ENCODE peak calls at places on chromosomes 3 and 15, in four cellular contexts. V, U, F and P are unnamed samples.

GRCh38 chr3:159821737-159822136 is 166.9 kb upstream of the IL12A start:
- DNase-seq in V (no peak), U (no peak), F (no peak), P (no peak)

GRCh38 chr3:125622381-125622788 is 27.1 kb upstream of the OSBPL11 start:
- DNase-seq in V (no peak), U (no peak), F (no peak), P (no peak)

GRCh38 chr3:29064085-29064484 is 216.8 kb upstream of the RBMS3 start:
- DNase-seq in V (no peak), U (no peak), F (no peak), P (no peak)

GRCh38 chr15:89556413-89557262 is 18.6 kb upstream of the TICRR start:
- DNase-seq in V (peak; percentile 72), U (peak; percentile 62), F (peak; percentile 57), P (peak; percentile 63)

GRCh38 chr3:109356442-109357155 is 19.3 kb upstream of the DPPA4 start:
- DNase-seq in V (no peak), U (no peak), F (no peak), P (no peak)

GRCh38 chr3:140467104-140467577 is 210.7 kb upstream of the TRIM42 start:
- DNase-seq in V (peak; percentile 37), U (peak; percentile 25), F (no peak), P (no peak)

GRCh38 chr3:66395635-66396034 is 105.2 kb downstream of the LRIG1 start:
- DNase-seq in V (no peak), U (no peak), F (no peak), P (no peak)

GRCh38 chr3:197490098-197490497 is 65.7 kb downstream of the BDH1 start:
- DNase-seq in V (peak; percentile 56), U (peak; percentile 38), F (no peak), P (no peak)

GRCh38 chr15:96234109-96234892 is 96.2 kb upstream of the NR2F2 start:
- DNase-seq in V (no peak), U (no peak), F (peak; percentile 19), P (no peak)

GRCh38 chr15:89912145-89912673 is 543 bp downstream of the ARPIN start:
- DNase-seq in V (peak; percentile 58), U (no peak), F (no peak), P (peak; percentile 42)

DNA sequence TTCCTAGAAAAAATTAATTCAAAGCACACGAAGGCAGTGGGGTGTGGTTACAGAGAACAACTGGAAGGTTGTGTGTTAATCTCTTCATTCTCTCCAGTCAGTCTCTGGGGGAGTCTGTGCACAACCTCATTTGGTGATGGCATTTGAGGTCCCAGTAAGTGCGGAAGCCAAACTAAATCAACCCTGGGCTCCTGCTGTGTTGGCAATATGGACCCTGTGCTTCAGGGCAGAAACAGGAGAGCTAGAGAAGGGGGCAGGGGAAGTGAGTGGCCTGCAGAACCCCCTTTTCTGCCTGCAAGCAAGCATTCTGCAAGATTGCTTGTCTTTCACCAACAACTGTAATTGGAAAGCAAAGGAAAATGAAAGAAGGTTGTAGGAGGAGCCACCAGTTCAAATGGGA is 195.9 kb upstream of the ST8SIA2 start:
- DNase-seq in V (no peak), U (no peak), F (no peak), P (no peak)
- TF ChIP-seq USF2 in V (no peak), U (no peak), F (no peak), P (no peak)

GRCh38 chr3:53888229-53888628 is 3.4 kb downstream of the SELENOK start:
- DNase-seq in V (no peak), U (no peak), F (no peak), P (no peak)

GRCh38 chr3:53885239-53885638 is 3.3 kb upstream of the ACTR8 start:
- DNase-seq in V (no peak), U (no peak), F (no peak), P (no peak)

GRCh38 chr3:53891500-53892334 is at the start of gene SELENOK:
- DNase-seq in V (peak; percentile 77), U (peak; percentile 98), F (peak; percentile 91), P (peak; percentile 97)

GRCh38 chr3:53887446-53887845 is 4.2 kb downstream of the SELENOK start:
- DNase-seq in V (no peak), U (no peak), F (no peak), P (no peak)

DNA sequence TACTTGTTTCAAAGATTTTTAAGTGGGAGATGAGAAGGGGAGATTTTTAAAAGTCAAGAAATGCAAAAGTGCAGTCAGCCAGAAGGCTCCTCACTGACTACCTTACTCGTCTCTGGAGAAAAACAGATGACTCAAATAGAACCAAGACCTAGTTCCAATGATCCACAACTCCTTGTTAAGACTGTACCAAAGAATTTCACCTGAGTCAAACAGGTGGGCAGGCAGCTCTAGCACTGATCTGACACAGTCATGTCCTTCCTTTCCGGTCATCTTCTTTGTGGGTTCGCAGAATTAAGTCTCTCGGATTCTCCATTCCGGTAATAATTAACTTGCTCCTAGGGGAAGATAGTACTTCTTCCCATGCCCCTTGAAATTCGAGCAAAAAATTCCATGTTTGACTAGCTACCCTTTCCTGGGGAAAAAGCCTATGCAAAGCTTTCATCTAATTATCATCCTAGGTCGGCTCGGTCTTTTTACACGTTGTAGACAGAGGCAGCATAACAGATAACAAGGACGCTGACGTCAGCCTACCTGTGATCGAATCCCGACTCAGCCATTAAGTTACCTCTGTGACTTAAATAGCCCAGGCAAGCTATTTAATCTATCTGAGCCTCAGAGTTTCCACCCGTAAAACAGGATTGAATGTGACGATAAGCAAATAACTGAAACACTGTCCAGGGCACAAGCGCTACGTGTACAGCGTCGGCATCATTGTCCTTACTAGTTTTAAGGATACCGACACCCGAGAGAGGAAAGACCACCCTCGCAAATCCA is 746 bp downstream of the SELENOK start:
- DNase-seq in V (peak; percentile 17), U (peak; percentile 44), F (peak; percentile 27), P (no peak)
- TF ChIP-seq HMGXB4 in V (no peak), U (no peak), F (no peak), P (no peak)

GRCh38 chr3:72535789-72536188 is 312.5 kb downstream of the SHQ1 start:
- DNase-seq in V (no peak), U (no peak), F (no peak), P (no peak)
- TF ChIP-seq USF2 in V (no peak), U (no peak), F (no peak), P (no peak)

GRCh38 chr15:83010709-83011270 is 649 bp downstream of the C15orf40 start:
- DNase-seq in V (peak; percentile 94), U (peak; percentile 62), F (peak; percentile 84), P (peak; percentile 74)

GRCh38 chr15:83015361-83015760 is 3.9 kb upstream of the C15orf40 start:
- DNase-seq in V (no peak), U (no peak), F (no peak), P (no peak)

GRCh38 chr15:83014205-83014653 is 2.8 kb upstream of the C15orf40 start:
- DNase-seq in V (no peak), U (no peak), F (no peak), P (no peak)

GRCh38 chr15:83012038-83012490 is 625 bp upstream of the C15orf40 start:
- DNase-seq in V (no peak), U (no peak), F (peak; percentile 62), P (no peak)

DNA sequence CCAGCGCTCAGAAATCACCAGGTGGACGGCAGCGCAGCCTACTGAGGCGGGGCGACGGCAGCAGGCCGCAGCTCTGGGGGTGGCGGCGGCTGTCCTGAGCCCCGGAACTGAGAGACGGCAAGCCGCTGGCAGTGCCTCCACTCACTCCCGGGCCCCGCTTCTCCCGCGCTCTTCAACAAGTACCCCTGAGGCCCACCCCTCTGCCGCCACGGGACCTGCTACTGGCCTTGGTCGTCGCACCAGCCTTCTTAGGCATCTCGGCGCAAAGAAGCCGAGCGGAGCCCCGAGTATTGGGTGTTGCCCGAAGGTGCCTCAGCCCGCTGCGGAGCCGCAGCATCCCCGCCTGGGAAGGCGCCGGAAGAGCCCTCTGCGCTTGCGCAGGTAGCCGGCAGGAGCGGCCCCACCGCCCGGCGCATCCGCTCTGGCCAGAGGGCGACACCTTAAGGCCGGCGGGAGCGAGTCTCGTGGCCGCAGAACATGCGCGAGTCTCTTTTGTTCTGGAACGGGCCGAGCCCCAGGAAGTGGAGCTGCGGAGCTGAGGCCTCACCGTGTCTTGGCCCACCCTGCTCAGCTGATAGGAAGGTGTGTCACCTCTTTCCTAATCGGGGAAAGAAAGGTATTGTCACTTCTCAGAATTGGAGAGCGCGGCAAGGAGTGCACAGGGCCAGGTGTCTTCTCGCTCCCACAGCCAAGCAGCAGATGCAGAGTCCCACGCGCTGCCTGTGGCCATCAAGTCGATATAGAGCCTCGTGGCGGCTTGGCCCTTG is at the start of gene C15orf40:
- DNase-seq in V (peak; percentile 94), U (peak; percentile 81), F (peak; percentile 94), P (peak; percentile 89)
- TF ChIP-seq HMGXB4 in V (no peak), U (peak; percentile 96), F (peak; percentile 92), P (peak; percentile 97)

DNA sequence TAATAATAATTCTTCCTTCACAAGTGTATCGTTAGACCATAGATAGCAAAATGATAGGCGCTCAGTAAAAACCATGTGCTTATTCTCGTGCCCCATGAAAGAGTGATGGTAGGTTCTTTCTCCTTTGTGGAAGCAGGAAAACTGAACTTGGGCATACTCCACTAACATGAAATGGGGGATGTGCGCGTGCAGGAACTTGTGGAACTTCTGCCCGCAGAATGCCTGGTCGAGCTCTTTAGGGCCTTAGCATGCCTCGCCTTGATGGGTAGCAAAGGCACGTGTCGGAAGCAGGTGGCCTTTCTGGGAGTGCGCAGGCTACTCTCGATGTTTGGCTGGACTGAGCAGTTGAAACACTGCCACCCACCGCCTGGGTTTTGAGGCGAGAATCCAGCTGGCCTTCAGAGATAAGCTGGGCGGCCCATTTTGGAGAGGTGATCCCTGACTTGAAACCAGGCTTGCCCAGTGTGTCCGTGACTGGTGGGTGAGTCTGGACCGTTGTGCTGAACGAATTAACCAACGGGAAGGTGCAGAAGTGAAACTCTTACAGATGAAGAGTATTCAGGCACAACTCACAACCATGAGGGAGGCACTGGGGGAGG is 821 bp downstream of the PCCB start:
- DNase-seq in V (no peak), U (peak; percentile 64), F (peak; percentile 78), P (peak; percentile 20)
- TF ChIP-seq USF2 in V (no peak), U (peak; percentile 77), F (peak; percentile 61), P (no peak)

GRCh38 chr3:58111513-58112184 is 99.1 kb downstream of the DNASE1L3 start:
- DNase-seq in V (no peak), U (peak; percentile 84), F (no peak), P (no peak)

GRCh38 chr3:58107597-58107996 is 99.4 kb downstream of the FLNB start:
- DNase-seq in V (no peak), U (no peak), F (peak; percentile 13), P (no peak)

GRCh38 chr3:58116161-58116955 is 94.4 kb downstream of the DNASE1L3 start:
- DNase-seq in V (no peak), U (no peak), F (no peak), P (no peak)

GRCh38 chr3:58109752-58110151 is 101.0 kb downstream of the DNASE1L3 start:
- DNase-seq in V (no peak), U (no peak), F (no peak), P (no peak)

DNA sequence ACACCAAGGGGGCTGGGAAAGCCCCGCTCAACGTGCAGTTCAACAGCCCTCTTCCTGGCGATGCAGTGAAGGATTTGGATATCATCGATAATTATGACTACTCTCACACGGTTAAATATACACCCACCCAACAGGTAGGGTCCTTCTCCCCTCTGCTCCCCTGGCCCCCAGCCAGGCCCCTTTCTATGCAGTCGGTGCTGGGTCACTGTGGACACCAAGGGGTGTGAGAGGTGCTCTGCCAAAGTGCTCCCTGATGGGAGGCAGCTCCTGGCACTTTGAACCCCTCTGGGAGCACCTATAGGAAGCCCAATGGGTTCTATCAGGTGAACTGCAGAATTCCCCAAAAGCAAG is 98.6 kb downstream of the DNASE1L3 start:
- DNase-seq in V (no peak), U (no peak), F (no peak), P (no peak)
- TF ChIP-seq HMGXB4 in V (no peak), U (no peak), F (no peak), P (no peak)